ENCODE peak calls at places on chromosomes 2 and 18, in ten cellular contexts. One of them, this sample, is unnamed. For H3K9me3, the result is how much of the 10 kb centered on the place peaks cover.

GRCh38 chr2:10283106-10284062 is 19.3 kb upstream of the HPCAL1 start:
- DNase-seq in left ventricle myocardium inferior: no peak
- DNase-seq in tibial nerve: no peak
- DNase-seq in body of pancreas: no peak
- DNase-seq in heart right ventricle: no peak
- DNase-seq in AG04450: no peak
- DNase-seq in psoas muscle: peak
- DNase-seq in adrenal gland: peak
- DNase-seq in CD8-positive, alpha-beta memory T cell: no peak
- DNase-seq in pancreas: no peak
- DNase-seq in this sample: peak

GRCh38 chr2:205865794-205866490 is 183.6 kb downstream of the NRP2 start:
- DNase-seq in left ventricle myocardium inferior: no peak
- DNase-seq in tibial nerve: no peak
- DNase-seq in body of pancreas: peak
- DNase-seq in heart right ventricle: no peak
- DNase-seq in AG04450: no peak
- DNase-seq in psoas muscle: no peak
- DNase-seq in adrenal gland: peak
- DNase-seq in CD8-positive, alpha-beta memory T cell: no peak
- DNase-seq in pancreas: no peak
- DNase-seq in this sample: peak

GRCh38 chr18:62125702-62126101 is 61.2 kb downstream of the PIGN start:
- DNase-seq in left ventricle myocardium inferior: no peak
- DNase-seq in tibial nerve: no peak
- DNase-seq in body of pancreas: no peak
- DNase-seq in heart right ventricle: no peak
- DNase-seq in AG04450: no peak
- DNase-seq in psoas muscle: no peak
- DNase-seq in adrenal gland: no peak
- DNase-seq in CD8-positive, alpha-beta memory T cell: no peak
- DNase-seq in pancreas: no peak
- DNase-seq in this sample: no peak

GRCh38 chr2:189709761-189710160 is 35.3 kb downstream of the ANKAR start:
- DNase-seq in left ventricle myocardium inferior: no peak
- DNase-seq in tibial nerve: no peak
- DNase-seq in body of pancreas: no peak
- DNase-seq in heart right ventricle: no peak
- DNase-seq in AG04450: no peak
- DNase-seq in psoas muscle: no peak
- DNase-seq in adrenal gland: no peak
- DNase-seq in CD8-positive, alpha-beta memory T cell: no peak
- DNase-seq in pancreas: no peak
- DNase-seq in this sample: no peak

GRCh38 chr18:23816740-23817139 is 127.5 kb downstream of the LAMA3 start:
- DNase-seq in left ventricle myocardium inferior: no peak
- DNase-seq in tibial nerve: no peak
- DNase-seq in body of pancreas: no peak
- DNase-seq in heart right ventricle: no peak
- DNase-seq in AG04450: no peak
- DNase-seq in psoas muscle: no peak
- DNase-seq in adrenal gland: no peak
- DNase-seq in CD8-positive, alpha-beta memory T cell: no peak
- DNase-seq in pancreas: no peak
- DNase-seq in this sample: no peak

GRCh38 chr2:20584637-20585321 is 66.1 kb downstream of the HS1BP3 start:
- DNase-seq in left ventricle myocardium inferior: peak
- DNase-seq in tibial nerve: no peak
- DNase-seq in body of pancreas: peak
- DNase-seq in heart right ventricle: peak
- DNase-seq in AG04450: peak
- DNase-seq in psoas muscle: peak
- DNase-seq in adrenal gland: peak
- DNase-seq in CD8-positive, alpha-beta memory T cell: no peak
- DNase-seq in pancreas: peak
- DNase-seq in this sample: peak

GRCh38 chr2:46829240-46829970 is 86.2 kb downstream of the MCFD2 start:
- DNase-seq in left ventricle myocardium inferior: no peak
- DNase-seq in tibial nerve: no peak
- DNase-seq in body of pancreas: no peak
- DNase-seq in heart right ventricle: no peak
- DNase-seq in AG04450: no peak
- DNase-seq in psoas muscle: no peak
- DNase-seq in adrenal gland: no peak
- DNase-seq in CD8-positive, alpha-beta memory T cell: no peak
- DNase-seq in pancreas: no peak
- DNase-seq in this sample: no peak

GRCh38 chr2:172455121-172455515 is 27.7 kb downstream of the ITGA6 start:
- DNase-seq in left ventricle myocardium inferior: no peak
- DNase-seq in tibial nerve: no peak
- DNase-seq in body of pancreas: peak
- DNase-seq in heart right ventricle: no peak
- DNase-seq in AG04450: no peak
- DNase-seq in psoas muscle: no peak
- DNase-seq in adrenal gland: no peak
- DNase-seq in CD8-positive, alpha-beta memory T cell: no peak
- DNase-seq in pancreas: no peak
- DNase-seq in this sample: no peak

GRCh38 chr2:127219716-127220090 is 396 bp downstream of the CYP27C1 start:
- DNase-seq in left ventricle myocardium inferior: no peak
- DNase-seq in tibial nerve: no peak
- DNase-seq in body of pancreas: no peak
- DNase-seq in heart right ventricle: no peak
- DNase-seq in AG04450: no peak
- DNase-seq in psoas muscle: peak
- DNase-seq in adrenal gland: no peak
- DNase-seq in CD8-positive, alpha-beta memory T cell: no peak
- DNase-seq in pancreas: no peak
- DNase-seq in this sample: peak

GRCh38 chr2:194883711-194884110 is 773.3 kb upstream of the SLC39A10 start:
- DNase-seq in left ventricle myocardium inferior: no peak
- DNase-seq in tibial nerve: no peak
- DNase-seq in body of pancreas: no peak
- DNase-seq in heart right ventricle: no peak
- DNase-seq in AG04450: no peak
- DNase-seq in psoas muscle: no peak
- DNase-seq in adrenal gland: no peak
- DNase-seq in CD8-positive, alpha-beta memory T cell: no peak
- DNase-seq in pancreas: no peak
- DNase-seq in this sample: no peak

GRCh38 chr2:86150502-86150901 is 44.5 kb downstream of the PTCD3 start:
- DNase-seq in left ventricle myocardium inferior: no peak
- DNase-seq in tibial nerve: no peak
- DNase-seq in body of pancreas: no peak
- DNase-seq in heart right ventricle: no peak
- DNase-seq in AG04450: no peak
- DNase-seq in psoas muscle: no peak
- DNase-seq in adrenal gland: no peak
- DNase-seq in CD8-positive, alpha-beta memory T cell: no peak
- DNase-seq in pancreas: no peak
- DNase-seq in this sample: no peak

GRCh38 chr2:235709124-235709813 is 215.4 kb downstream of the AGAP1 start:
- DNase-seq in left ventricle myocardium inferior: no peak
- DNase-seq in tibial nerve: no peak
- DNase-seq in body of pancreas: peak
- DNase-seq in heart right ventricle: no peak
- DNase-seq in AG04450: no peak
- DNase-seq in psoas muscle: peak
- DNase-seq in adrenal gland: peak
- DNase-seq in CD8-positive, alpha-beta memory T cell: no peak
- DNase-seq in pancreas: no peak
- DNase-seq in this sample: peak

GRCh38 chr18:78612318-78612717 is 367.3 kb upstream of the SALL3 start:
- DNase-seq in left ventricle myocardium inferior: no peak
- DNase-seq in tibial nerve: no peak
- DNase-seq in body of pancreas: no peak
- DNase-seq in heart right ventricle: no peak
- DNase-seq in AG04450: no peak
- DNase-seq in psoas muscle: no peak
- DNase-seq in adrenal gland: no peak
- DNase-seq in CD8-positive, alpha-beta memory T cell: no peak
- DNase-seq in pancreas: no peak
- DNase-seq in this sample: no peak

GRCh38 chr2:84417453-84417852 is 41.6 kb downstream of the SUCLG1 start:
- DNase-seq in left ventricle myocardium inferior: no peak
- DNase-seq in tibial nerve: no peak
- DNase-seq in body of pancreas: no peak
- DNase-seq in heart right ventricle: no peak
- DNase-seq in AG04450: no peak
- DNase-seq in psoas muscle: no peak
- DNase-seq in adrenal gland: no peak
- DNase-seq in CD8-positive, alpha-beta memory T cell: no peak
- DNase-seq in pancreas: no peak
- DNase-seq in this sample: no peak

GRCh38 chr18:48002933-48003365 is 72.5 kb upstream of the SMAD2 start:
- DNase-seq in left ventricle myocardium inferior: peak
- DNase-seq in tibial nerve: no peak
- DNase-seq in body of pancreas: peak
- DNase-seq in heart right ventricle: peak
- DNase-seq in AG04450: no peak
- DNase-seq in psoas muscle: peak
- DNase-seq in adrenal gland: peak
- DNase-seq in CD8-positive, alpha-beta memory T cell: no peak
- DNase-seq in pancreas: peak
- DNase-seq in this sample: peak

DNA sequence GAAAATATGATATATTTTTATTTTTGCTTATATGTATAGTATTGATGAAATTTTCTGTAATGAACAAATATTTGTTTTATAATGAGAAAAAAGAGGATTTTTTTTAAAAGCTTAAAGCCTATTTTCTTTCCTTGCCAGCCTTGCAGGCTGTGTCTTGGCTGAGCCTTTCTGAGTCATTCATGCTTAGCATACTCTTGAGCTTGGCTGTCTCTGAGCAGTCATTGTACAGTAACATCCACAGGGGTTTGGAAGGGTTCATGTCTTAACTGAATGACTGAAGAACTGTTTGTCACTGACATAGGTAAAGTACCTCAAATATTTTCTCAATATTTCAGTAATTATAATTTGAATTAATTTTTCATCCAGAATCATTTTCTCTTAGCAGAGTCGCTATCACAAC is 49.3 kb downstream of the GPR39 start:
- DNase-seq in left ventricle myocardium inferior: no peak
- DNase-seq in tibial nerve: no peak
- DNase-seq in body of pancreas: no peak
- DNase-seq in heart right ventricle: no peak
- DNase-seq in AG04450: no peak
- DNase-seq in psoas muscle: no peak
- DNase-seq in adrenal gland: no peak
- DNase-seq in CD8-positive, alpha-beta memory T cell: no peak
- DNase-seq in pancreas: no peak
- DNase-seq in this sample: no peak
- H3K9me3 ChIP-seq in left ventricle myocardium inferior: half or more
- H3K9me3 ChIP-seq in tibial nerve: under half
- H3K9me3 ChIP-seq in body of pancreas: under half
- H3K9me3 ChIP-seq in heart right ventricle: under half
- H3K9me3 ChIP-seq in AG04450: under half
- H3K9me3 ChIP-seq in psoas muscle: under half
- H3K9me3 ChIP-seq in adrenal gland: under half
- H3K9me3 ChIP-seq in CD8-positive, alpha-beta memory T cell: under half
- H3K9me3 ChIP-seq in pancreas: under half
- H3K9me3 ChIP-seq in this sample: half or more

DNA sequence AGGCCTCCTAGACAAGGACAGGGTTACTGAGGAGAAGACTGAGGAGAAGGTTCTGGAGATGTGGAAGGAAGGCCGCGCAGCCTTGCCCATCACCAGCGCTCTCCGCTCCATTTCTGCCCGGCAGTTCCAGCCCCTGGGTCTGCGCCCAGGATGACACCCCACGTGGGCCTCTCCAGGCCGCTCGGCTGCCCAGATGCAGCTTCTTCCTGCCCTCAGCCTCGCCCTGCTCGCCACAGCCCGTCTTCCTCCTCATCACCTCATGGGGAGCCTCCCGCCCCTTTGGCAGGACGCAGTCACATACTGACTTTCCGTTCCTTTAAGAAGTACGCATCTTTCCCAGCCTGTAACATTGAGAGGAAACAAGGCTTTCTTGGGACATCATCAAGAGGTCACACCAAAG is 37.1 kb downstream of the SNTG2 start:
- DNase-seq in left ventricle myocardium inferior: no peak
- DNase-seq in tibial nerve: no peak
- DNase-seq in body of pancreas: no peak
- DNase-seq in heart right ventricle: no peak
- DNase-seq in AG04450: no peak
- DNase-seq in psoas muscle: no peak
- DNase-seq in adrenal gland: no peak
- DNase-seq in CD8-positive, alpha-beta memory T cell: no peak
- DNase-seq in pancreas: no peak
- DNase-seq in this sample: no peak
- H3K9me3 ChIP-seq in left ventricle myocardium inferior: under half
- H3K9me3 ChIP-seq in tibial nerve: under half
- H3K9me3 ChIP-seq in body of pancreas: under half
- H3K9me3 ChIP-seq in heart right ventricle: under half
- H3K9me3 ChIP-seq in AG04450: under half
- H3K9me3 ChIP-seq in psoas muscle: under half
- H3K9me3 ChIP-seq in adrenal gland: under half
- H3K9me3 ChIP-seq in CD8-positive, alpha-beta memory T cell: under half
- H3K9me3 ChIP-seq in pancreas: under half
- H3K9me3 ChIP-seq in this sample: under half

GRCh38 chr2:63300835-63301234 is 250.2 kb downstream of the OTX1 start:
- DNase-seq in left ventricle myocardium inferior: no peak
- DNase-seq in tibial nerve: no peak
- DNase-seq in body of pancreas: no peak
- DNase-seq in heart right ventricle: no peak
- DNase-seq in AG04450: no peak
- DNase-seq in psoas muscle: no peak
- DNase-seq in adrenal gland: no peak
- DNase-seq in CD8-positive, alpha-beta memory T cell: no peak
- DNase-seq in pancreas: no peak
- DNase-seq in this sample: no peak

GRCh38 chr2:63301481-63301880 is 250.9 kb downstream of the OTX1 start:
- DNase-seq in left ventricle myocardium inferior: no peak
- DNase-seq in tibial nerve: no peak
- DNase-seq in body of pancreas: no peak
- DNase-seq in heart right ventricle: no peak
- DNase-seq in AG04450: no peak
- DNase-seq in psoas muscle: no peak
- DNase-seq in adrenal gland: no peak
- DNase-seq in CD8-positive, alpha-beta memory T cell: no peak
- DNase-seq in pancreas: no peak
- DNase-seq in this sample: no peak
- H3K9me3 ChIP-seq in left ventricle myocardium inferior: half or more
- H3K9me3 ChIP-seq in tibial nerve: under half
- H3K9me3 ChIP-seq in body of pancreas: under half
- H3K9me3 ChIP-seq in heart right ventricle: under half
- H3K9me3 ChIP-seq in AG04450: under half
- H3K9me3 ChIP-seq in psoas muscle: under half
- H3K9me3 ChIP-seq in adrenal gland: under half
- H3K9me3 ChIP-seq in CD8-positive, alpha-beta memory T cell: under half
- H3K9me3 ChIP-seq in pancreas: under half
- H3K9me3 ChIP-seq in this sample: under half

DNA sequence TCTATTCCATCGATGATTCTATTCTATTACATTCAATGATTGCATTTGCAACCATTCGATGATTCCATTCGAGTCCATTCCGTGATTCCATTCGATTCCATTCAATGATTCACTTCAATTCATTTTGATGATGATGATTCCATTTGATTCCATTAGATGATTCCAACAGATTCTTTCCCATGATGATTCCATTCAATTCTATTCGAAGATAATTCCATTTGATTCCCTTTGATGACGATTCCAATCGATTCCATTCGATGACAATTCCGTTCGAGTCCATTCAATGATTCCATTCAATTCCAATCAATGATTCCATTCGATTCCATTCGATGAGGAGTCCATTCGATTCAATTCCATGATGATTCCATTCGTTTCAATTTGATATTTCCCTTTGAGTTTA is 1088.8 kb downstream of the RPIA start:
- DNase-seq in left ventricle myocardium inferior: no peak
- DNase-seq in tibial nerve: no peak
- DNase-seq in body of pancreas: no peak
- DNase-seq in heart right ventricle: no peak
- DNase-seq in AG04450: no peak
- DNase-seq in psoas muscle: no peak
- DNase-seq in adrenal gland: no peak
- DNase-seq in CD8-positive, alpha-beta memory T cell: no peak
- DNase-seq in pancreas: no peak
- DNase-seq in this sample: no peak
- H3K9me3 ChIP-seq in left ventricle myocardium inferior: half or more
- H3K9me3 ChIP-seq in tibial nerve: under half
- H3K9me3 ChIP-seq in body of pancreas: under half
- H3K9me3 ChIP-seq in heart right ventricle: under half
- H3K9me3 ChIP-seq in AG04450: under half
- H3K9me3 ChIP-seq in psoas muscle: half or more
- H3K9me3 ChIP-seq in adrenal gland: under half
- H3K9me3 ChIP-seq in CD8-positive, alpha-beta memory T cell: half or more
- H3K9me3 ChIP-seq in pancreas: under half
- H3K9me3 ChIP-seq in this sample: half or more